ENCODE peak calls at places on chromosomes 7 and 10, in ten cellular contexts. One of them, this sample, is unnamed.

GRCh38 chr10:59709472-59710125 is at the start of gene SLC16A9:
- DNase-seq in transverse colon: peak
- DNase-seq in upper lobe of left lung: peak
- DNase-seq in SK-N-SH: peak
- DNase-seq in H1: peak
- DNase-seq in endothelial cell of umbilical vein: peak
- DNase-seq in GM12891: peak
- DNase-seq in GM23338: peak
- DNase-seq in spleen: peak
- DNase-seq in HepG2: peak
- DNase-seq in this sample: peak

GRCh38 chr10:126013489-126014281 is 117.3 kb downstream of the FANK1 start:
- DNase-seq in upper lobe of left lung: no peak
- DNase-seq in transverse colon: no peak
- DNase-seq in SK-N-SH: no peak
- DNase-seq in endothelial cell of umbilical vein: peak
- DNase-seq in H1: peak
- DNase-seq in GM23338: peak
- DNase-seq in spleen: no peak
- DNase-seq in GM12891: no peak
- DNase-seq in HepG2: no peak
- DNase-seq in this sample: no peak

GRCh38 chr7:2709553-2710165 is 21.7 kb downstream of the AMZ1 start:
- DNase-seq in SK-N-SH: peak
- DNase-seq in transverse colon: peak
- DNase-seq in upper lobe of left lung: peak
- DNase-seq in spleen: peak
- DNase-seq in HepG2: peak
- DNase-seq in H1: peak
- DNase-seq in GM23338: peak
- DNase-seq in GM12891: peak
- DNase-seq in endothelial cell of umbilical vein: peak
- DNase-seq in this sample: no peak

GRCh38 chr7:86598311-86598710 is 45.4 kb upstream of the GRM3 start:
- DNase-seq in upper lobe of left lung: no peak
- DNase-seq in GM12891: no peak
- DNase-seq in GM23338: peak
- DNase-seq in endothelial cell of umbilical vein: no peak
- DNase-seq in HepG2: peak
- DNase-seq in H1: peak
- DNase-seq in spleen: peak
- DNase-seq in transverse colon: no peak
- DNase-seq in SK-N-SH: peak
- DNase-seq in this sample: no peak

GRCh38 chr7:84477786-84478405 is 283.3 kb upstream of the SEMA3A start:
- DNase-seq in endothelial cell of umbilical vein: no peak
- DNase-seq in upper lobe of left lung: no peak
- DNase-seq in SK-N-SH: no peak
- DNase-seq in transverse colon: no peak
- DNase-seq in spleen: no peak
- DNase-seq in H1: no peak
- DNase-seq in GM12891: no peak
- DNase-seq in GM23338: peak
- DNase-seq in HepG2: no peak
- DNase-seq in this sample: no peak

GRCh38 chr7:28957064-28957821 is 887 bp downstream of the TRIL start:
- DNase-seq in transverse colon: peak
- DNase-seq in endothelial cell of umbilical vein: peak
- DNase-seq in upper lobe of left lung: peak
- DNase-seq in H1: no peak
- DNase-seq in GM12891: peak
- DNase-seq in spleen: peak
- DNase-seq in GM23338: peak
- DNase-seq in SK-N-SH: peak
- DNase-seq in HepG2: no peak
- DNase-seq in this sample: peak

GRCh38 chr7:114388021-114388420 is 26.6 kb upstream of the FOXP2 start:
- DNase-seq in SK-N-SH: no peak
- DNase-seq in GM12891: no peak
- DNase-seq in transverse colon: no peak
- DNase-seq in H1: no peak
- DNase-seq in spleen: no peak
- DNase-seq in endothelial cell of umbilical vein: no peak
- DNase-seq in GM23338: no peak
- DNase-seq in upper lobe of left lung: no peak
- DNase-seq in HepG2: no peak
- DNase-seq in this sample: no peak

GRCh38 chr7:71665716-71666115 is 533.8 kb downstream of the GALNT17 start:
- DNase-seq in upper lobe of left lung: no peak
- DNase-seq in GM12891: no peak
- DNase-seq in GM23338: no peak
- DNase-seq in transverse colon: no peak
- DNase-seq in H1: no peak
- DNase-seq in SK-N-SH: no peak
- DNase-seq in endothelial cell of umbilical vein: no peak
- DNase-seq in spleen: no peak
- DNase-seq in HepG2: no peak
- DNase-seq in this sample: no peak

GRCh38 chr10:115092258-115092554 is 959 bp upstream of the ATRNL1 start:
- DNase-seq in transverse colon: no peak
- DNase-seq in SK-N-SH: no peak
- DNase-seq in HepG2: no peak
- DNase-seq in H1: no peak
- DNase-seq in endothelial cell of umbilical vein: no peak
- DNase-seq in GM23338: no peak
- DNase-seq in spleen: no peak
- DNase-seq in GM12891: no peak
- DNase-seq in upper lobe of left lung: no peak
- DNase-seq in this sample: no peak

GRCh38 chr10:1677307-1677939 is 59.9 kb downstream of the ADARB2 start:
- DNase-seq in endothelial cell of umbilical vein: no peak
- DNase-seq in SK-N-SH: no peak
- DNase-seq in upper lobe of left lung: no peak
- DNase-seq in GM23338: no peak
- DNase-seq in HepG2: no peak
- DNase-seq in GM12891: no peak
- DNase-seq in transverse colon: no peak
- DNase-seq in spleen: no peak
- DNase-seq in H1: no peak
- DNase-seq in this sample: no peak

GRCh38 chr7:44846816-44847508 is 925 bp downstream of the H2AZ2 start:
- DNase-seq in GM12891: peak
- DNase-seq in SK-N-SH: no peak
- DNase-seq in HepG2: no peak
- DNase-seq in endothelial cell of umbilical vein: peak
- DNase-seq in upper lobe of left lung: no peak
- DNase-seq in transverse colon: no peak
- DNase-seq in spleen: no peak
- DNase-seq in H1: no peak
- DNase-seq in GM23338: no peak
- DNase-seq in this sample: no peak

GRCh38 chr10:99709480-99710229 is 22.3 kb downstream of the COX15 start:
- DNase-seq in GM12891: no peak
- DNase-seq in H1: no peak
- DNase-seq in SK-N-SH: no peak
- DNase-seq in upper lobe of left lung: peak
- DNase-seq in transverse colon: no peak
- DNase-seq in spleen: no peak
- DNase-seq in GM23338: peak
- DNase-seq in endothelial cell of umbilical vein: no peak
- DNase-seq in HepG2: no peak
- DNase-seq in this sample: no peak

DNA sequence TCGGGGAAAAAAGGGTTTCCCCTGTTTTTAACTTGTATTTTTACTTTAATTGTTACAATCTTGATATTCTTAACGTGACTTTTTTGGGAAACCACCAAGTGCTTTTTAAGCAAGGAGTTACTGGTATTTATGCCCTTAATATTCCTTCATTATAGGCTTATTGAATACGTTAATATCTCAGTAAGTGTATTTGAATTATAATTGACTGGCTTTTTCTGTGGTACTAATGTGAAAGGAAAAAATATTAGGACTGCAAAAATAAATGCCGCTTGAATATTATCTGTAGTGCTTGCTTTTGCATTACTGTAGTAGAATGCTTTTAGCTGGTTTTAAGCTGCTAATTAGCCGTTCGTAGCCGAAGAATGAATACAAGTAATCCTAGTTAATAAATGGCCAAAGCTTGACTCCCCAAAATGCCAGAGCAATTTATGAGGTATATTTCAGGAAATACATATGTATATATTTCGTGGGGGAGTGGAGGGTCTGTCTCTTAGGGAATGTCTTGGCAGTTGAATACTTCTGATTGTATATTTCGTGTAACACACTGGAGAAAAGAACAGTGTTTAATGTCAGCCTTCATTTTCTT is 1.3 kb downstream of the PDCD4 start:
- DNase-seq in endothelial cell of umbilical vein: peak
- DNase-seq in upper lobe of left lung: no peak
- DNase-seq in spleen: no peak
- DNase-seq in SK-N-SH: no peak
- DNase-seq in HepG2: no peak
- DNase-seq in GM12891: no peak
- DNase-seq in GM23338: no peak
- DNase-seq in transverse colon: no peak
- DNase-seq in H1: no peak
- DNase-seq in this sample: no peak
- TF ChIP-seq POLR2AphosphoS5 in endothelial cell of umbilical vein: no peak
- TF ChIP-seq POLR2AphosphoS5 in upper lobe of left lung: no peak
- TF ChIP-seq POLR2AphosphoS5 in spleen: no peak
- TF ChIP-seq POLR2AphosphoS5 in SK-N-SH: no peak
- TF ChIP-seq POLR2AphosphoS5 in HepG2: no peak
- TF ChIP-seq POLR2AphosphoS5 in GM12891: no peak
- TF ChIP-seq POLR2AphosphoS5 in GM23338: no peak
- TF ChIP-seq POLR2AphosphoS5 in transverse colon: no peak
- TF ChIP-seq POLR2AphosphoS5 in H1: no peak
- TF ChIP-seq POLR2AphosphoS5 in this sample: no peak

DNA sequence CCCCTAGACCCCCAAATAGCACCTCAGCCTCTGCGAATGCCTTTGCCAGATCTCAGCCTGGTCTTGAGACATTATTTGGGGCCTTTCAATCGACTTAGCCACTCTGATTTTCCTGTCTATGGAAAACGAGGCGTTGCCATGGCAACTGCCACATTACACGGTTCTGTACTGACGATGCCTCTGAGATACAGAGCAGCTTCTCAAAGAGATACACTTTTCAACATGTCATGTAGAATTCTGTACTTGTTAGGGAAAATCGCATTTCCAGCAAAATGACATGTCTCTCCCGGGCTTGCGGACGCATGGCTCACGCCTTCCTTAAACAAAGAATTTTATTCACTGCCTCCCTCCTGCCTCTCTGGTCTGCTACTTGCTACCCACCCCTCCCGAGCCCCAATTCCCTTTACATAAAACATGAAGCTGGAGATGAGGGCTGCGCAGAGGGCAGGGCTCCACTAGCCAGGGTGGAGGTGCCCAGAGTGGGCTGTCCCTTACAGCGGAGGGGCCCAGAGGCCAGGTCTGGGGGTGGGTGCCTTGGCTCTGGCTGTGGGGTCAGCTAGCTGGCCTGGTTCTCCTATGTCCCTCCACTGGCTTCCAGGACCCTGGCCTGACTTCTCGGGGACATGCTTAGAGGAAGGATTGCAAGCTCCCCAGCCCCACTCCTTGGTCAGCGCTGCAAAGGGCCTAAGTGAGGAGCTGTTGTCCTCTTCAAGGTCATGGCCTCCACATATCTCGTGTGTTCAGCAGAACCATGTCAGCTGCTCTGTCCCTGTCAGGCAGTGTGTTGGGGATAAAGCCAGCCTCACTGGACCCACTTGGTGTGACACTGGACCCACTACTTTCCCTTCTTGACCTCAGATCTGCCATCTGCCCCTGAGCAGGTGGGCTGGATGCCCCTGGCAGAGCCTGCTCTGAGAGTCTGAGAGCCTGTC is 342.5 kb downstream of the RPS24 start:
- DNase-seq in GM23338: peak
- DNase-seq in endothelial cell of umbilical vein: no peak
- DNase-seq in SK-N-SH: no peak
- DNase-seq in spleen: peak
- DNase-seq in H1: no peak
- DNase-seq in GM12891: no peak
- DNase-seq in HepG2: no peak
- DNase-seq in transverse colon: no peak
- DNase-seq in upper lobe of left lung: no peak
- DNase-seq in this sample: no peak
- TF ChIP-seq POLR2AphosphoS5 in GM23338: no peak
- TF ChIP-seq POLR2AphosphoS5 in endothelial cell of umbilical vein: no peak
- TF ChIP-seq POLR2AphosphoS5 in SK-N-SH: no peak
- TF ChIP-seq POLR2AphosphoS5 in spleen: no peak
- TF ChIP-seq POLR2AphosphoS5 in H1: no peak
- TF ChIP-seq POLR2AphosphoS5 in GM12891: no peak
- TF ChIP-seq POLR2AphosphoS5 in HepG2: no peak
- TF ChIP-seq POLR2AphosphoS5 in transverse colon: no peak
- TF ChIP-seq POLR2AphosphoS5 in upper lobe of left lung: no peak
- TF ChIP-seq POLR2AphosphoS5 in this sample: no peak

DNA sequence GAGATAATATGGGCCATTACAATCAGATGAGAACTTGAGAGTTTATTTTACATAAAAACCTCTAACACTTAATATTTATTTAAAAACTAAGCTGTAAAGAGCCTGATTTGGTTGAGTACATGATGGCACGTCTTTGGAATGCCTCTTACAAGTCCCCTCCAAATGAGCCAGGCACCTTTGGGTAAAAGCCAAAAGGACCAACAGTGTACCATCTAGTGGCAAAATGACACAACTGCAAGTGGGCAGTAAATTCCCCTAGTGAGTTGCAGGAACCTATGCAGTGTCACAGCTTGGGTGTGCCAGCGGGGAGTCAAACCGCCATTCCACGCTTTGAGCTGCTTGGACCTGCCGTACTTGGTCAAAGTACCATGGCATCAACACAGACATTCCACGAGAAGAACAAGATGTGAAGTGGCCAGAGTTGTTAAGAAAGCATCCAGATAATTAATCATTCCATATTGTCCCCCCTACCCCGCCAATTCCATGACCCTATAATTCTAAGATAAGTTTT is 115.3 kb downstream of the SORBS1 start:
- DNase-seq in GM12891: peak
- DNase-seq in endothelial cell of umbilical vein: peak
- DNase-seq in transverse colon: peak
- DNase-seq in GM23338: peak
- DNase-seq in upper lobe of left lung: peak
- DNase-seq in SK-N-SH: peak
- DNase-seq in HepG2: peak
- DNase-seq in spleen: no peak
- DNase-seq in H1: peak
- DNase-seq in this sample: no peak
- TF ChIP-seq POLR2AphosphoS5 in GM12891: no peak
- TF ChIP-seq POLR2AphosphoS5 in endothelial cell of umbilical vein: no peak
- TF ChIP-seq POLR2AphosphoS5 in transverse colon: peak
- TF ChIP-seq POLR2AphosphoS5 in GM23338: no peak
- TF ChIP-seq POLR2AphosphoS5 in upper lobe of left lung: peak
- TF ChIP-seq POLR2AphosphoS5 in SK-N-SH: no peak
- TF ChIP-seq POLR2AphosphoS5 in HepG2: no peak
- TF ChIP-seq POLR2AphosphoS5 in spleen: no peak
- TF ChIP-seq POLR2AphosphoS5 in H1: no peak
- TF ChIP-seq POLR2AphosphoS5 in this sample: no peak

DNA sequence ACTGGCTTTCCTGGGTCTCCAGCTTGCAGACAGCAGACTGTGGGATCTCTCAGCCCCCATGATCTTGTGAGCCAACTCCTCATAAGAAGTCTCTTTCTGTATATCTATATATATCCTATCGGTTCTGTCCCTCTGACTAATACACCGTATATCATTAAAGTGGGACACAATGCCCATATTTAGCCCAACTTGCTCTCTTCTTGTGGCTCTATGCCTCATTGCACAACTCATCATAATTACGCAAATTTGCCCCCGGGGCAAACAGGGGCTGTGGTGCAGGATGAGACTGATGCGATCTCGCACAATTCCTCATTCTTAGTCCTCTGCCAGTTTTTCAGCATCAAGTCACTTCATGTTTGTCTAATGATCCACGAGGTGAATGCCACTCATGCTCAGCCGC is 183.2 kb downstream of the PRPF18 start:
- DNase-seq in GM12891: no peak
- DNase-seq in upper lobe of left lung: no peak
- DNase-seq in HepG2: no peak
- DNase-seq in SK-N-SH: no peak
- DNase-seq in transverse colon: no peak
- DNase-seq in spleen: no peak
- DNase-seq in endothelial cell of umbilical vein: no peak
- DNase-seq in H1: no peak
- DNase-seq in GM23338: no peak
- DNase-seq in this sample: peak
- TF ChIP-seq POLR2AphosphoS5 in GM12891: no peak
- TF ChIP-seq POLR2AphosphoS5 in upper lobe of left lung: no peak
- TF ChIP-seq POLR2AphosphoS5 in HepG2: no peak
- TF ChIP-seq POLR2AphosphoS5 in SK-N-SH: no peak
- TF ChIP-seq POLR2AphosphoS5 in transverse colon: no peak
- TF ChIP-seq POLR2AphosphoS5 in spleen: no peak
- TF ChIP-seq POLR2AphosphoS5 in endothelial cell of umbilical vein: no peak
- TF ChIP-seq POLR2AphosphoS5 in H1: no peak
- TF ChIP-seq POLR2AphosphoS5 in GM23338: no peak
- TF ChIP-seq POLR2AphosphoS5 in this sample: no peak

This sample was measured in breast epithelium.